ENCODE peak calls at places on chromosome 5, in four cellular contexts. P, X, V and W are unnamed samples.

GRCh38 chr5:41256400-41256799 is 43.1 kb upstream of the C6 start:
- DNase-seq in X (no peak), V (no peak), P (no peak), W (no peak)

GRCh38 chr5:109455598-109456096 is 45.9 kb upstream of the PJA2 start:
- DNase-seq in X (peak; percentile 61), P (peak; percentile 57), V (no peak), W (no peak)

GRCh38 chr5:170630711-170631141 is 126.9 kb downstream of the KCNIP1 start:
- DNase-seq in X (no peak), V (no peak), P (no peak), W (no peak)

GRCh38 chr5:172172912-172173591 is 15.0 kb downstream of the STK10 start:
- DNase-seq in X (no peak), V (no peak), P (no peak), W (no peak)

GRCh38 chr5:160469156-160470144 is 47.8 kb downstream of the PTTG1 start:
- DNase-seq in X (no peak), P (no peak), V (no peak), W (no peak)

GRCh38 chr5:145887217-145887616 is 14.4 kb upstream of the GRXCR2 start:
- DNase-seq in P (no peak), X (no peak), V (no peak), W (no peak)

GRCh38 chr5:40754381-40755092 is 1.2 kb downstream of the TTC33 start:
- DNase-seq in X (no peak), V (no peak), P (no peak), W (no peak)

GRCh38 chr5:34604119-34604675 is 51.9 kb upstream of the RAI14 start:
- DNase-seq in X (no peak), P (no peak), V (no peak), W (no peak)

GRCh38 chr5:72245517-72246238 is 74.4 kb downstream of the MRPS27 start:
- DNase-seq in X (no peak), V (no peak), P (no peak), W (no peak)

GRCh38 chr5:137466888-137467287 is 32.2 kb downstream of the SPOCK1 start:
- DNase-seq in P (no peak), X (no peak), V (no peak), W (no peak)

GRCh38 chr5:132807163-132807838 is 5.8 kb upstream of the SOWAHA start:
- DNase-seq in V (no peak), P (no peak), X (no peak), W (no peak)

GRCh38 chr5:115366223-115366622 is 69.8 kb upstream of the CCDC112 start:
- DNase-seq in V (no peak), X (no peak), P (no peak), W (no peak)
- TF ChIP-seq CTCF in V (no peak), X (no peak), P (no peak), W (no peak)

GRCh38 chr5:112707187-112708179 is 30.2 kb upstream of the APC start:
- DNase-seq in V (peak; percentile 90), X (peak; percentile 98), P (peak; percentile 93), W (peak; percentile 99)
- TF ChIP-seq CTCF in V (peak; percentile 21), X (no peak), P (peak; percentile 13), W (no peak)

GRCh38 chr5:175263776-175264175 is 180.2 kb downstream of the DRD1 start:
- DNase-seq in V (no peak), P (no peak), X (no peak), W (no peak)

GRCh38 chr5:175264406-175264805 is 179.6 kb downstream of the DRD1 start:
- DNase-seq in X (no peak), V (no peak), P (no peak), W (peak; percentile 42)

GRCh38 chr5:175257847-175258194 is 186.2 kb downstream of the DRD1 start:
- DNase-seq in V (no peak), X (no peak), P (no peak), W (no peak)

GRCh38 chr5:175261526-175261925 is 182.5 kb downstream of the DRD1 start:
- DNase-seq in X (no peak), P (no peak), V (no peak), W (no peak)

GRCh38 chr5:175261098-175261497 is 182.9 kb downstream of the DRD1 start:
- DNase-seq in P (no peak), V (no peak), X (no peak), W (no peak)
- TF ChIP-seq CTCF in P (no peak), V (no peak), X (no peak), W (no peak)

GRCh38 chr5:157581870-157582269 is 6.3 kb upstream of the ADAM19 start:
- DNase-seq in V (no peak), P (no peak), X (no peak), W (no peak)
- TF ChIP-seq CTCF in V (no peak), P (no peak), X (no peak), W (no peak)